ENCODE peak calls at places on chromosome 17, in nine cellular contexts. J, X, E, S, P, C, G, O and V are unnamed samples.

GRCh38 chr17:6712854-6713129 is 377 bp downstream of the SLC13A5 start:
- DNase-seq in C (no peak), G (no peak), J (no peak), S (no peak), P (no peak), E (no peak), O (no peak), X (no peak), V (no peak)

GRCh38 chr17:28749516-28750177 is 5.8 kb downstream of the TRAF4 start:
- DNase-seq in S (peak), C (no peak), G (no peak), O (no peak), P (no peak), E (no peak), J (no peak), X (no peak), V (no peak)

GRCh38 chr17:11404431-11404830 is 163.4 kb downstream of the SHISA6 start:
- DNase-seq in S (no peak), C (no peak), J (no peak), E (no peak), X (peak), G (no peak), P (no peak), O (no peak), V (no peak)

GRCh38 chr17:16377804-16378400 is 3.0 kb upstream of the UBB start:
- DNase-seq in C (peak), S (no peak), E (no peak), P (no peak), X (peak), O (no peak), J (no peak), G (no peak), V (no peak)

GRCh38 chr17:36608794-36609497 is 7.6 kb downstream of the MRM1 start:
- DNase-seq in E (no peak), X (peak), P (no peak), J (peak), C (peak), O (peak), G (peak), S (peak), V (no peak)

GRCh38 chr17:40815381-40815780 is 7.0 kb downstream of the KRT10 start:
- DNase-seq in S (no peak), J (no peak), P (no peak), O (no peak), X (no peak), C (no peak), E (no peak), G (no peak), V (no peak)

GRCh38 chr17:31307640-31308039 is 6.2 kb downstream of the EVI2B start:
- DNase-seq in X (no peak), E (no peak), J (no peak), S (no peak), C (no peak), P (no peak), G (no peak), O (no peak), V (no peak)

GRCh38 chr17:18319604-18320256 is 4.6 kb downstream of the SMCR8 start:
- DNase-seq in G (no peak), P (peak), J (peak), S (peak), E (no peak), O (no peak), X (peak), C (peak), V (peak)

GRCh38 chr17:4485676-4486646 is 12.7 kb upstream of the SPNS2 start:
- DNase-seq in G (no peak), C (no peak), S (no peak), E (no peak), O (no peak), J (no peak), X (no peak), P (no peak), V (no peak)

GRCh38 chr17:79545251-79546005 is 65.4 kb downstream of the RBFOX3 start:
- DNase-seq in C (no peak), S (no peak), E (no peak), J (peak), X (no peak), O (no peak), G (no peak), P (no peak), V (no peak)

GRCh38 chr17:38912221-38912813 is 13.1 kb upstream of the LASP1NB start:
- DNase-seq in S (no peak), J (peak), X (no peak), G (no peak), E (peak), O (peak), P (no peak), C (peak), V (no peak)

GRCh38 chr17:13016881-13017622 is 775 bp downstream of the ELAC2 start:
- DNase-seq in S (peak), O (peak), P (no peak), G (no peak), E (no peak), X (peak), C (no peak), J (no peak), V (no peak)

GRCh38 chr17:13699261-13699660 is 97.5 kb upstream of the HS3ST3A1 start:
- DNase-seq in P (no peak), G (no peak), C (no peak), J (no peak), E (no peak), X (no peak), S (no peak), O (no peak), V (no peak)

GRCh38 chr17:1588781-1589585 is 26.4 kb upstream of the PITPNA start:
- DNase-seq in C (peak), G (no peak), E (no peak), S (no peak), X (no peak), O (no peak), J (no peak), P (no peak), V (no peak)

GRCh38 chr17:57927048-57927723 is 28.0 kb downstream of the CUEDC1 start:
- DNase-seq in O (no peak), G (no peak), C (peak), P (no peak), E (no peak), X (no peak), J (peak), S (no peak), V (peak)

GRCh38 chr17:79090503-79091372 is 16.1 kb downstream of the ENGASE start:
- DNase-seq in O (no peak), J (no peak), P (no peak), C (peak), S (peak), G (no peak), X (no peak), E (no peak), V (no peak)

GRCh38 chr17:81039854-81040758 is 5.2 kb downstream of the BAIAP2 start:
- DNase-seq in E (no peak), O (no peak), C (peak), G (no peak), P (no peak), S (no peak), J (no peak), X (peak), V (no peak)

GRCh38 chr17:559699-560378 is 154.8 kb downstream of the VPS53 start:
- DNase-seq in E (peak), O (no peak), X (peak), P (peak), G (no peak), J (no peak), C (peak), S (no peak), V (peak)

GRCh38 chr17:45139533-45139920 is 4.0 kb downstream of the ACBD4 start:
- DNase-seq in S (no peak), G (no peak), E (no peak), J (no peak), C (no peak), O (no peak), P (no peak), X (no peak), V (no peak)

GRCh38 chr17:63503330-63503685 is 19.9 kb upstream of the KCNH6 start:
- DNase-seq in E (no peak), C (no peak), G (no peak), S (no peak), J (no peak), O (no peak), X (no peak), P (no peak), V (no peak)

GRCh38 chr17:16374129-16374528 is 6.8 kb upstream of the UBB start:
- DNase-seq in S (no peak), X (peak), P (peak), O (no peak), J (no peak), E (no peak), C (peak), G (no peak), V (no peak)

DNA sequence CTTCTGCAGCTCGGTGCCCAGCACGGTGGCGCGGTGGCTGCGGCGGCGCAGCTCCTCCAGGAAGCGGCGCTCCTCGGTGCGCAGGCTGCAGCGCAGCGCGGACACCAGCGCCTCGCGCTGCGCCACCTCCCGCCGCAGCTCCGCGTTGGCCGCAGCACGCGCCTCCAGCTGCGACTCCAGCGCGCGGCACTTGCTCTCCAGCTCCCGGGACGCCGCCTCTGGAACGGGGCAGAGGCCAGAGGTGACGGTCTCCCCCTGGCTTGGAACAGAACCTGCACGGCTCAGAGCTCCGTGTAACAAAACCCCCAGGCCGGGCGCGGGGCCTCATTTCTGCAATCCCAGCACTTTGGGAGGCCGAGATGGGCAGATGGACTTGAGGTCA is 13.2 kb upstream of the CLUH start:
- DNase-seq in O (peak), J (no peak), S (peak), P (no peak), G (no peak), X (peak), E (no peak), C (peak), V (no peak)
- TF ChIP-seq CTCF in O (peak), J (no peak), S (peak), P (no peak), G (peak), X (peak), E (peak), C (no peak), V (no peak)

GRCh38 chr17:43134774-43135453 is 9.8 kb upstream of the BRCA1 start:
- DNase-seq in S (no peak), J (no peak), E (no peak), O (no peak), P (no peak), C (no peak), G (no peak), X (no peak), V (no peak)

GRCh38 chr17:43132117-43132516 is 7.0 kb upstream of the BRCA1 start:
- DNase-seq in X (no peak), S (no peak), G (no peak), C (no peak), J (no peak), E (no peak), O (peak), P (no peak), V (no peak)

GRCh38 chr17:43129671-43130010 is 4.5 kb upstream of the BRCA1 start:
- DNase-seq in X (peak), S (no peak), E (no peak), G (no peak), O (no peak), P (no peak), C (no peak), J (no peak), V (no peak)

GRCh38 chr17:43140396-43141332 is 15.5 kb upstream of the BRCA1 start:
- DNase-seq in C (no peak), G (no peak), E (no peak), X (no peak), O (no peak), J (no peak), S (no peak), P (no peak), V (no peak)

GRCh38 chr17:43135454-43135819 is 10.3 kb upstream of the BRCA1 start:
- DNase-seq in S (no peak), E (no peak), P (no peak), X (no peak), O (no peak), G (no peak), C (no peak), J (no peak), V (no peak)
- TF ChIP-seq CTCF in S (no peak), E (no peak), P (no peak), X (no peak), O (no peak), G (no peak), C (no peak), J (no peak), V (no peak)

GRCh38 chr17:34739386-34739785 is 160.0 kb downstream of the TMEM132E start:
- DNase-seq in E (no peak), P (no peak), X (no peak), S (no peak), J (no peak), G (no peak), O (no peak), C (no peak), V (no peak)

GRCh38 chr17:34740516-34740915 is 161.1 kb downstream of the TMEM132E start:
- DNase-seq in X (no peak), O (no peak), S (no peak), P (no peak), G (no peak), E (no peak), J (no peak), C (no peak), V (no peak)

GRCh38 chr17:34736611-34737010 is 157.2 kb downstream of the TMEM132E start:
- DNase-seq in X (no peak), J (no peak), G (no peak), E (no peak), C (no peak), P (no peak), O (no peak), S (no peak), V (no peak)

GRCh38 chr17:34741967-34742366 is 162.6 kb downstream of the TMEM132E start:
- DNase-seq in J (no peak), P (no peak), X (no peak), C (no peak), G (no peak), E (no peak), O (no peak), S (no peak), V (no peak)

DNA sequence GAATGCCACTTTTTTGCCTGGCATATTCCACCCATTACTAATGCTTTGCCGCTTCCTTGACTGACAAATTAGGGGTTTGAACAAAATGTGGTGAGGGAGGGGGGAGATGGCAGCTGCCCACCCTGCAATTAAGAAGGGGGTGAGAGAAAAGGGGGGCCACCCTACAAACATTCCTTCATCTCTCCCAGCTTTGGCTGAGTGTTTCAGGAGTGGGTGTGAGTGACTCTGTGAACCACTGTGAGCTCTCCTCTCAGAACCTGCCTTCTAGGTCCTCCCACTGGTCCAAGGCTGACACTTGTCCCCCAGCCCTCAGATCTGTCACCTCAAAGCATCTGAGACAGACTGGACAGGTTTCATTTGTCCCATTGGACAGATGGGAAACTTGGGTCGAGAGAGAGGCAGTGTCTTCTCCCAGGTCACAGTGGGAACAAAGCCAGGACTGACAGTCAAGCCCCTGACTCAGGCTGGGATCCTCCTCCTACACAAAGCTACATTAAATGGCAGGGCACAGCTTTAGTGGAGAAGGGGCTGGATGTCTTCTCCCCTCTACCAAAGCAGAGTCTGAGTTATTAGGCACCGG is 161.6 kb downstream of the TMEM132E start:
- DNase-seq in X (no peak), S (no peak), E (no peak), C (no peak), O (no peak), G (no peak), J (no peak), P (no peak), V (no peak)
- TF ChIP-seq CTCF in X (no peak), S (no peak), E (no peak), C (no peak), O (no peak), G (no peak), J (no peak), P (no peak), V (no peak)

DNA sequence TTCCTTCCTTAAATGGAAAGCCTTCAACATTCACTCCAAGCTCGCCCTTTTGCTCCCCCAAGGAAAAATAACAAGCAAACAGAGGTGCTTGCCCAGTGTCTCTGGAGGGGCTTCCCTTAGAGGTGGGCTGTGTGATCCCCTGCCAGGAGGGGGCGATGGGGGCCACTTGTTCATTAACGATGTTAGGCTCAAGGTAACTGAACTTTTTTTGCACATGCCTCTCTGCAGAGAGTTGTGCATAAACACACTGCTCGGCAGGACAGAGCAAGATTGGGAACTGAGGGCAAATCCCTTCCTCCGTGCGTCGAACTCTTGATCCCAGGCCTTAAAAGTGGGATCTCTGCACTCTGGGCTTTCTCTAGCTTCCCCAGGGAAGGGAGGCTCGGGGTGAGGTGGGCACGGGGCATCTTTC is 15.5 kb upstream of the NAGLU start:
- DNase-seq in J (no peak), P (no peak), X (no peak), C (no peak), O (no peak), E (no peak), G (no peak), S (no peak), V (no peak)
- TF ChIP-seq CTCF in J (no peak), P (peak), X (peak), C (peak), O (peak), E (peak), G (peak), S (peak), V (peak)

DNA sequence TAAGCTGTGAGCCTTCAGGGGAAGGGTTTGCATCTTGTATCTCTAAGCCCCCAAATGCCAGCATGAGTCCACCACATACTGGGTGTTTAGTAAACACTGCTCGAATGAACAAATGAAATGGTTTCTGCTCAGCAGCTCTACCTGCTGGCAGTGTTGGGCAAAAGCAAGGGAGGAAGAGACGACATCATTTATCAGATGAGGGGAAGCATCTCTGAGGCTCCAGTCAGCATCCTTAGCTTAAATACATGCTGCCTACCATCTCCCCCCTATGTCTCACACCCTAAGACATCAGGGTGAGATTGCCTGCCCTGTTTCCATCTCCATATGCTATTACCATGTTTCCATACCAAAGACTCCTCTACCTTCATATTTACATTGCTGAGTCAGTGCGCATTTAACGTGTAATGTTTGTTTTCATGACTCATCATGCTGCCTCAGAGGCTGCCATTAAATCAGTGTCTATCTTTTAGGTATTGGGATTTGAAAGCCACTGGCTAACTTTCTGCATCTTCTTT is 379.8 kb downstream of the UTP18 start:
- DNase-seq in G (no peak), E (no peak), O (no peak), S (peak), P (no peak), X (peak), J (no peak), C (no peak), V (no peak)
- TF ChIP-seq CTCF in G (peak), E (peak), O (no peak), S (peak), P (no peak), X (peak), J (no peak), C (no peak), V (no peak)

DNA sequence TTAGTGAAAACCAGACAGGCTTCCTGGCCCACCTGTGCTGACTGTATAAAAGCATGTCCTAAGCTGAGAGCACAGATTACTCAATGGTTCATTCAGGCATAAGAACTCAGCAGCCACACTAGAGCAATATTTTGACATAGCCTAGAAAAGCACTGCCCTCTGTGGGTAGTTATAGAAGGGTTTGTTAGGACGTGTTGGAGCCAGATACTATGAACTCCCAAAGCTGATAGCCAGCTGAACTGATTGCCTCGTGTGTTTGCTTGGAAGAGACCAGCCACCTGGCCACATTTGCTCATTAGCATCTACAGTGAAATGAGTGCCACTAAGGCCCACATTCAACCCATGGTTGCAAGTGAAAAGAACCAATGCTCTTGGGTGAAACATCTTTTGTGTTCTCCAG is 30.8 kb upstream of the ABCA5 start:
- DNase-seq in J (no peak), E (no peak), C (no peak), P (no peak), X (peak), O (no peak), S (peak), G (no peak), V (no peak)
- TF ChIP-seq CTCF in J (no peak), E (no peak), C (no peak), P (no peak), X (no peak), O (peak), S (no peak), G (no peak), V (no peak)

GRCh38 chr17:56833023-56833811 is 503 bp downstream of the C17orf67 start:
- DNase-seq in O (peak), E (peak), C (peak), J (peak), P (no peak), X (peak), S (peak), G (peak), V (no peak)
- TF ChIP-seq CTCF in O (no peak), E (no peak), C (no peak), J (no peak), P (no peak), X (no peak), S (no peak), G (no peak), V (no peak)

DNA sequence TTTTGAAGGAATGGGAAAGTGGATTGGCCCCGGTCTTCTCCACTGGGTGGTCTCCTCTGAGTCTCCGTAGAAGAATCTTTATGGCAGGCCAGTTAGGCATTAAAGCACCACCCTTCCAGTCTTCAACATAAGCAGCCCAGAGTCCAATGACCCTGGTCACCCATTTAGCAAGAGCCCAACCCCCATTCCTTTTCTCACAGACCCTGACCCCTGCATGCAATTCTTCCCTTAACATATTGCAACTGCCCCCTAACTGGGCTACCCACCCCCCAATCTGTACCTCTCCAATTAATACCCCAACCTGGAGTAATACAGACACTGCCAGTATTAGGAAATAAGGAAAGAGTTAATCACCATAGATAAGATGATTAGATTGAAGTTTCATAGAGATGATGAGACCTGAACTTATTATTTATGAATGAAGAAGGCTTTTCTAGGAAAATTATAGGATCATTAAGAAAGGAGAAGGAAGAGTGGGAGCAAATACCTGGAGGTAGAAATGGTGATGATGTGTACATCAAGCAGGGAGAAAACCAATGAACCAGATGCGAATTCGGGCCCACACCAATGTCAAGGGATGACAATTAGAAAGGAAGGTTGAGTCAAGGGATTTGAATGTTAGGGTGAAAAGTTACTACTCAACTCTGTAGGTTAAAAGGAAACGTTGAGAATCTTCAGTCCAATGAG is 2.4 kb downstream of the CCL2 start:
- DNase-seq in G (no peak), C (peak), X (no peak), P (no peak), O (no peak), S (no peak), E (no peak), J (no peak), V (no peak)
- TF ChIP-seq CTCF in G (no peak), C (no peak), X (no peak), P (no peak), O (no peak), S (no peak), E (no peak), J (no peak), V (no peak)

GRCh38 chr17:82640046-82640445 is 8.2 kb downstream of the WDR45B start:
- DNase-seq in E (no peak), G (no peak), O (no peak), X (no peak), P (no peak), S (no peak), J (no peak), C (no peak), V (no peak)
- TF ChIP-seq CTCF in E (no peak), G (no peak), O (no peak), X (no peak), P (no peak), S (no peak), J (no peak), C (no peak), V (no peak)